ENCODE peak calls at places on chromosomes 11 and 22, in ten cellular contexts. F is AG04449, V is tibial nerve, J is body of pancreas, B is HCT116, C is left ventricle myocardium inferior, Q is dorsolateral prefrontal cortex, D is tibial artery, S is fibroblast of lung, W is fibroblast of the aortic adventitia. Y is an unnamed sample.

GRCh38 chr22:37020192-37020479 is 594 bp downstream of the MPST start:
- DNase-seq in W (peak), S (peak), B (peak), C (no peak), V (peak), J (no peak), D (peak), Q (no peak), F (no peak), Y (no peak)

GRCh38 chr11:64081663-64082442 is 46.1 kb downstream of the FLRT1 start:
- DNase-seq in S (no peak), W (no peak), D (no peak), Q (no peak), B (no peak), V (no peak), J (peak), F (no peak), C (no peak), Y (no peak)

GRCh38 chr11:76803811-76804600 is 20.9 kb downstream of the TSKU start:
- DNase-seq in F (no peak), J (no peak), B (no peak), S (peak), V (peak), Q (no peak), C (no peak), D (peak), W (peak), Y (no peak)

GRCh38 chr22:20422965-20423635 is 14.5 kb downstream of the SCARF2 start:
- DNase-seq in V (no peak), F (no peak), Q (peak), D (peak), C (peak), J (peak), W (peak), B (no peak), S (no peak), Y (no peak)

GRCh38 chr11:3655548-3655947 is 10.6 kb downstream of the ART1 start:
- DNase-seq in F (no peak), C (no peak), B (no peak), W (no peak), S (no peak), J (no peak), D (no peak), Q (no peak), V (no peak), Y (no peak)

GRCh38 chr11:113781682-113782081 is 2.1 kb downstream of the CLDN25 start:
- DNase-seq in J (no peak), D (no peak), Q (no peak), S (no peak), V (no peak), F (no peak), C (no peak), B (no peak), W (no peak), Y (no peak)

GRCh38 chr11:57482782-57483569 is 22.6 kb downstream of the RTN4RL2 start:
- DNase-seq in V (no peak), Q (no peak), W (no peak), J (no peak), C (peak), F (no peak), S (no peak), D (no peak), B (no peak), Y (no peak)

GRCh38 chr22:46982635-46983034 is 220.2 kb downstream of the TBC1D22A start:
- DNase-seq in J (no peak), Q (no peak), W (no peak), F (no peak), S (no peak), D (no peak), C (no peak), V (no peak), B (no peak), Y (no peak)

GRCh38 chr11:125401235-125401634 is 94.8 kb downstream of the FEZ1 start:
- DNase-seq in W (no peak), Q (no peak), V (no peak), S (no peak), F (no peak), J (no peak), C (no peak), D (no peak), B (no peak), Y (no peak)

GRCh38 chr22:49053574-49053973 is 774.1 kb downstream of the BRD1 start:
- DNase-seq in F (no peak), D (no peak), C (no peak), W (no peak), B (no peak), V (no peak), S (no peak), Q (no peak), J (no peak), Y (no peak)

GRCh38 chr22:49052560-49052959 is 775.1 kb downstream of the BRD1 start:
- DNase-seq in C (no peak), F (no peak), V (no peak), J (no peak), D (peak), Q (no peak), S (no peak), W (no peak), B (no peak), Y (no peak)

GRCh38 chr22:49052023-49052538 is 775.6 kb downstream of the BRD1 start:
- DNase-seq in V (no peak), D (peak), J (no peak), Q (no peak), C (no peak), F (no peak), S (peak), B (no peak), W (no peak), Y (no peak)

GRCh38 chr22:49049691-49050090 is 778.0 kb downstream of the BRD1 start:
- DNase-seq in V (no peak), Q (no peak), S (no peak), D (no peak), J (no peak), W (no peak), B (no peak), C (no peak), F (no peak), Y (no peak)

GRCh38 chr22:49051491-49052022 is 776.1 kb downstream of the BRD1 start:
- DNase-seq in V (no peak), S (no peak), D (peak), F (no peak), J (no peak), C (no peak), W (no peak), B (no peak), Q (no peak), Y (no peak)
- H3K4me3 ChIP-seq in V (peak), S (no peak), D (peak), F (peak), J (no peak), C (peak), W (no peak), B (no peak), Q (peak), Y (no peak)

GRCh38 chr11:128555606-128556005 is 31.8 kb downstream of the ETS1 start:
- DNase-seq in C (no peak), F (no peak), B (peak), D (no peak), V (no peak), Q (no peak), S (peak), J (no peak), W (no peak), Y (no peak)

GRCh38 chr11:128552783-128553661 is 34.3 kb downstream of the ETS1 start:
- DNase-seq in V (no peak), J (peak), C (no peak), S (peak), D (no peak), B (no peak), F (no peak), Q (peak), W (no peak), Y (no peak)

GRCh38 chr11:128550967-128551522 is 36.3 kb downstream of the ETS1 start:
- DNase-seq in V (no peak), J (no peak), D (no peak), S (no peak), F (no peak), B (no peak), C (no peak), W (no peak), Q (no peak), Y (no peak)

GRCh38 chr11:128551641-128552335 is 35.6 kb downstream of the ETS1 start:
- DNase-seq in Q (no peak), W (no peak), S (no peak), F (no peak), V (no peak), D (no peak), J (no peak), B (no peak), C (no peak), Y (no peak)

DNA sequence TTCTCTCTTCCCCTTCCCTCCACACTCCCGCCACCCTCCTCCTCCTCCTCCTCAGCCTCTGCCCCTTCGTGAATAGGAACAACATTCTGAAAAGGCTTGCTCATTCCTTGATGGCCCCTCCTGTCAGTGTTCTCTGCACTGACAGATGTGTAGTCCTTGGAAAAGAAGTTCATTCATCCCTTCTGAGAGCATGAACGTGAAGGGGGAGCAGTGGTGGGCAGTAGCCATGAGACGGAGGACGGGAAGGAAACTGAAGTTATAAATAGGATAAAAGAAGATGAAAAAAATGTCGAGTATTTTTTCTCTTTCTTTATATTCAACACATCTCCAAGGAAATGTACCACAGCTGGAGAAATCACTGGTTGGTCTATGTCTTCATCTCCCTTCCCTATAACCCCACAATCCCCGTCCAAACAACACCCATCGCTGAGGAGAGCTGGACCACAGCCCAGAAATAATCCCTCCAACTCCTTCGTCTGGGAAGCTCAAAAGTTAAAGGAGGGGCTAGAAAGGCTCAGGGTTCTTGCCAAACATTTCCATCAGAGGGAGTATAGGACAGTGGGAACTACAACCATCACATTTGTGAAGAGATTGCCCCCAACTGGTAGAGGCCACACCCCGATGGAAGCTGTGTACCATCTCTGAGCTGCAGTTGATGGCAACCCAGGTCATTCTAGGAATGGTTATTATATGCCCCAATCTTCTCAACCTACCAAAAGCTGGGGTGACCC is 33.5 kb downstream of the ETS1 start:
- DNase-seq in F (no peak), D (no peak), C (no peak), W (peak), Q (no peak), V (no peak), S (no peak), B (no peak), J (no peak), Y (no peak)
- TF ChIP-seq CTCF in F (peak), D (peak), C (peak), W (peak), Q (peak), V (no peak), S (peak), B (no peak), J (no peak), Y (no peak)

GRCh38 chr11:68302256-68303054 is 9.9 kb upstream of the LRP5 start:
- DNase-seq in D (no peak), J (peak), W (peak), C (no peak), Q (no peak), B (peak), S (peak), F (no peak), V (no peak), Y (no peak)

GRCh38 chr11:68303982-68304780 is 8.2 kb upstream of the LRP5 start:
- DNase-seq in S (no peak), V (no peak), Q (no peak), J (no peak), F (no peak), B (no peak), C (no peak), D (no peak), W (no peak), Y (no peak)

GRCh38 chr11:68306636-68307035 is 5.8 kb upstream of the LRP5 start:
- DNase-seq in Q (no peak), S (no peak), B (no peak), V (no peak), C (no peak), J (no peak), D (no peak), F (no peak), W (no peak), Y (no peak)

GRCh38 chr11:68300076-68300830 is 12.1 kb upstream of the LRP5 start:
- DNase-seq in B (no peak), F (no peak), J (no peak), C (no peak), Q (no peak), W (no peak), S (no peak), V (no peak), D (no peak), Y (no peak)

DNA sequence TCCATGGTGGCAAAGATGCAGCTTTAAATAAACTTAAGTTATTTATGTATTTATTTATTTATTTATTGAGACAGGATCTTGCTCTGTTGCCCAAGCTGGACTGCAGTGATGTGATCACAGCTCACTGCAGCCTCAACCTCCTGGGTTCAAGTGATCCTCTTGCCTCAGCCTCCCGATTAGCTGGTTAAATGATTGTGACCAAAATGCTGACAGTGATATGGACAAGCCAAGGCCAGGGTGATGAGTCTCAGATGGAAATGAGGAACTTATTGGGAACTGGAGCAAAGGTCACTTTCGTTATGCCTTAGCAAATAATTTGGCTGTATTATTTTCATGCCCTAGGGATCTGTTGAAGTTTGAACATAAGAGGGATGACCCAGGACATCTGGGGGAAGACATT is 9.3 kb upstream of the LRP5 start:
- DNase-seq in D (no peak), V (no peak), F (no peak), J (no peak), Q (no peak), S (no peak), B (no peak), C (no peak), W (no peak), Y (no peak)
- H3K4me3 ChIP-seq in D (no peak), V (no peak), F (no peak), J (no peak), Q (no peak), S (no peak), B (no peak), C (no peak), W (no peak), Y (no peak)

GRCh38 chr11:1917523-1918435 is 1.7 kb upstream of the TNNT3 start:
- DNase-seq in D (no peak), Q (no peak), S (no peak), C (no peak), B (no peak), V (no peak), J (no peak), W (no peak), F (no peak), Y (no peak)

GRCh38 chr11:1920128-1920908 is 815 bp downstream of the TNNT3 start:
- DNase-seq in C (no peak), Q (no peak), W (no peak), J (no peak), B (no peak), D (no peak), V (no peak), F (no peak), S (no peak), Y (no peak)

GRCh38 chr11:1919428-1920127 is at the start of gene TNNT3:
- DNase-seq in Q (no peak), W (no peak), C (no peak), J (no peak), S (no peak), B (no peak), F (no peak), V (no peak), D (no peak), Y (no peak)

GRCh38 chr11:1916986-1917522 is 2.4 kb upstream of the TNNT3 start:
- DNase-seq in B (no peak), C (no peak), V (no peak), Q (no peak), F (no peak), W (no peak), D (no peak), S (no peak), J (no peak), Y (no peak)

DNA sequence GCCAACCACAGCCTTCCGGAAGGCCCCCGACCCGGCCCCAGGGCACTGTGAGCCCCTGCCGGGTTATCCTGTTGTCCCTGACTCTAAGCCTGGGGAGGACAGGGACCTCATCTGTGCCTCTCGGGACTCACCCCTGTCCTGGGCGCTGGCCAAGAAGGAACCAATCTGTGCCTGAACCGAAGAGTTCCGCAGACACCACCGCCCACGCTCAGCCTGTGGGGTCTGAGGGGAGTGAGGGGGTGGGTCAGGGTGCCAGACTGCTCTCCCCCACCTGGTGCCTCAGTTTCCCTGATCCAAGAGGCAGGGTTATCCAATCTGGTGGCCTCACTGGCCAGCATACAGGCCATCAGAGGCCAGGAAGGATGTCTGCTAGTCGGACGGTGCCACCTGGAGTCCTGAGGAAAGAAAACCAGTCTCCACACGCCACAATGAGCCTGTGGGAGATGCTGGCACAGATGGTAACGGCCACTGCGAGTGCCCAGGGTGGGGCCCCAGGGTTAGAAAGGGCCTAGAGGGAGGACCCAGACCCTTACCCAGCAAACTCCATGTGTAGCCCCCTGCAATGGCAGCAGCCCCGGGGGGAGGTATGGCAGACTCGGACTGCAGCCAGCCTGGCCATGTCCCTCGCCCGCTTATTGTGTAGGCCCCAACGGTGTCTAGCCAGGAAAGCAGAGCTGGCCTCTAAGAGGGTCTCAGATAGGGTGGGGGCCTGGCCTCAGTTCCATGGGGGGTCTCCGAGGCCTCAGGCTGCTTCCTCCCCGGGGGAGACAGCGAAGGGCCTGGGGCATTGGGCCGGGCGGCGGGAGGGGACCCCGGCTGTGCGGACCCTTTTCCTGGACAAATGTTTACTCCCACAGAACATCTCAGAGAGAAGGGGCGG is 827 bp upstream of the TNNT3 start:
- DNase-seq in V (no peak), Q (no peak), S (no peak), C (no peak), B (no peak), F (no peak), D (no peak), W (no peak), J (no peak), Y (no peak)
- TF ChIP-seq CTCF in V (no peak), Q (no peak), S (peak), C (no peak), B (no peak), F (no peak), D (peak), W (no peak), J (peak), Y (peak)

GRCh38 chr11:97989121-97989520 is 1031.6 kb upstream of the CNTN5 start:
- DNase-seq in D (no peak), F (no peak), C (no peak), B (no peak), W (no peak), J (no peak), Q (no peak), S (no peak), V (no peak), Y (no peak)

GRCh38 chr11:97993565-97993964 is 1027.2 kb upstream of the CNTN5 start:
- DNase-seq in Q (no peak), F (no peak), C (no peak), V (no peak), B (no peak), W (no peak), S (no peak), J (no peak), D (no peak), Y (no peak)

GRCh38 chr11:97995874-97996273 is 1024.9 kb upstream of the CNTN5 start:
- DNase-seq in F (no peak), J (no peak), B (no peak), Q (no peak), D (no peak), C (no peak), W (no peak), V (no peak), S (no peak), Y (no peak)

DNA sequence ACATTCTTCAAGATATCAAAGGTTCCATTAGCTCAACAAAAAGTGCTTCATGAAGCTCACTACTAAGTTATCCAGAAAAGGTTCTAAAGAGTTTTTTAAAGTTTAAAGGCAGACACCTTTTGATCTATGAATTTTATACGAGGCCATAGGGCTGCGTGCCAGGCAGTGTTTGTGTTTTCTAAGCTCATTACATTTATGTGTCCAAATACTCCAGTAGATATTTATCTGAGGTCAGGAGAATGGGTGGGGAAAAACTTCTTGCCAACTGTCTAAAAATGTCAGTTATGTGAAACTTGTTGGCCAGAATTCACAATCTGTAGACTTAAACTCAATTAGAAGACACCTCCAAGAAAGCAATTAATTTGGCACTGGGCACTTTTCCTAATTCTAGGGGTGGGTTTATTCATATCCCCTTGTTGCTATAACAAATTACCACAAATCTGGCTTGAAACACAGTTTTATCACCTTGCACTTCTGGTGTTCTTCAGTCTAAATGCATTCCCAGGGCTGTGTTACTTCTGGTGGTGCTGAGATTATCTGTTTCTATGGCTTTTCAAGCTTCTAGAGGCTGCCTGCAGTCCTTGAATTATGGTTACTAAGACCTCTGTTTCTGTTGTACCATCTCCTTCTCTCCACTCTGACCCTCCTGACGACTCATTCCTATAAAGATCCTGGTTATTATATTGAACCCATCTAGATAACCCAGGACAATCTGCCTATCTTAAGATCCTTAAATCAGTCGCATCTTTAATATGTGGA is 1030.4 kb upstream of the CNTN5 start:
- DNase-seq in Q (no peak), J (no peak), D (no peak), S (peak), F (peak), C (no peak), B (no peak), V (no peak), W (peak), Y (no peak)
- H3K4me3 ChIP-seq in Q (no peak), J (no peak), D (no peak), S (no peak), F (no peak), C (no peak), B (no peak), V (no peak), W (no peak), Y (no peak)